ENCODE peak calls at places on chromosomes 2 and 18, in five cellular contexts. F is heart right ventricle, N is A673, U is neural progenitor cell, Q is neuronal stem cell. W is an unnamed sample.

GRCh38 chr2:218566296-218566695 is 1.9 kb downstream of the USP37 start:
- DNase-seq in F (no peak), N (no peak), U (no peak), Q (no peak), W (no peak)

GRCh38 chr2:237591379-237591881 is 896 bp upstream of the RAB17 start:
- DNase-seq in F (no peak), N (no peak), U (no peak), Q (no peak), W (no peak)

GRCh38 chr2:58429285-58429874 is 188.3 kb upstream of the FANCL start:
- DNase-seq in F (no peak), N (no peak), U (no peak), Q (no peak), W (no peak)

GRCh38 chr18:34354351-34354750 is 129.6 kb upstream of the NOL4 start:
- DNase-seq in F (no peak), N (no peak), U (no peak), Q (no peak), W (no peak)

GRCh38 chr2:238487134-238487533 is 60.4 kb downstream of the ASB1 start:
- DNase-seq in F (no peak), N (no peak), U (no peak), Q (no peak), W (no peak)

GRCh38 chr18:76131738-76132137 is 363.3 kb downstream of the ZNF516 start:
- DNase-seq in F (no peak), N (no peak), U (no peak), Q (no peak), W (no peak)

GRCh38 chr2:188414412-188414811 is 122.7 kb downstream of the GULP1 start:
- DNase-seq in F (no peak), N (peak; percentile 54), U (no peak), Q (no peak), W (no peak)

GRCh38 chr2:195923889-195924288 is 144.7 kb downstream of the DNAH7 start:
- DNase-seq in F (no peak), N (no peak), U (no peak), Q (no peak), W (no peak)

GRCh38 chr2:111624401-111625156 is 259.4 kb downstream of the ANAPC1 start:
- DNase-seq in F (no peak), N (peak; percentile 94), U (no peak), Q (no peak), W (no peak)

GRCh38 chr2:163319006-163319405 is 416.8 kb downstream of the FIGN start:
- DNase-seq in F (no peak), N (no peak), U (no peak), Q (no peak), W (no peak)

GRCh38 chr18:70149616-70150301 is 55.7 kb downstream of the RTTN start:
- DNase-seq in F (no peak), N (no peak), U (no peak), Q (no peak), W (no peak)

GRCh38 chr2:231152800-231153557 is 28.1 kb upstream of the HTR2B start:
- DNase-seq in F (no peak), N (no peak), U (no peak), Q (no peak), W (no peak)

GRCh38 chr18:24181806-24182205 is 42.9 kb downstream of the CABYR start:
- DNase-seq in F (no peak), N (no peak), U (no peak), Q (no peak), W (no peak)

GRCh38 chr2:163471947-163472346 is 263.9 kb downstream of the FIGN start:
- DNase-seq in F (peak; percentile 13), N (peak; percentile 1), U (peak; percentile 37), Q (no peak), W (no peak)

GRCh38 chr2:186962085-186962747 is 113.2 kb upstream of the ZSWIM2 start:
- DNase-seq in F (no peak), N (no peak), U (no peak), Q (no peak), W (no peak)

GRCh38 chr2:127226520-127227263 is 6.6 kb upstream of the CYP27C1 start:
- DNase-seq in F (no peak), N (peak; percentile 67), U (no peak), Q (no peak), W (no peak)

DNA sequence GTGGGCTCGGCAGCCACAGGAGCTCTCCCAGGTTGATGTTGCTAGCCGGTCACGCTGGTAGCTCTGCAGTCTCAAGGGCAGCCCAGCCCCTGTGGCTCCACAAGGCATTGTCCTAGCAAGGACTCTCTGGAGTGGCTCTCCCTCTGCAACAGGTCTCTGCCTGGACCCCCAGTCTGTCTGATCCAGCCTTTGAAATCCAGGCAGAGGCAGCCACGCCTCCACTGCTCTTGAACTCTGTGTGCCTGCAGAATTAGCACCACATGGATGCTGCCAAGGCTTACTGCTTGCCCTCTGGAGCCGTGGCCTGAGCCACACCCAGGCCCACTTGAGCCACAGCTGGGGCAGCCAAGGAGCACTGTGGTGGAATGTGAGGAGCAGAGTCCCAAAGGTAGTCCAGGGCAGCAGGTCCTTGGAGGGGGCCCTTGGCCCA is 43.0 kb upstream of the FAHD2A start:
- DNase-seq in F (no peak), N (no peak), U (no peak), Q (no peak), W (no peak)
- H3K9me3 ChIP-seq in F (no peaks in the 10 kb centered on the region), N (no peaks in the 10 kb centered on the region), U (no peaks in the 10 kb centered on the region), Q (no peaks in the 10 kb centered on the region), W (no peaks in the 10 kb centered on the region)

DNA sequence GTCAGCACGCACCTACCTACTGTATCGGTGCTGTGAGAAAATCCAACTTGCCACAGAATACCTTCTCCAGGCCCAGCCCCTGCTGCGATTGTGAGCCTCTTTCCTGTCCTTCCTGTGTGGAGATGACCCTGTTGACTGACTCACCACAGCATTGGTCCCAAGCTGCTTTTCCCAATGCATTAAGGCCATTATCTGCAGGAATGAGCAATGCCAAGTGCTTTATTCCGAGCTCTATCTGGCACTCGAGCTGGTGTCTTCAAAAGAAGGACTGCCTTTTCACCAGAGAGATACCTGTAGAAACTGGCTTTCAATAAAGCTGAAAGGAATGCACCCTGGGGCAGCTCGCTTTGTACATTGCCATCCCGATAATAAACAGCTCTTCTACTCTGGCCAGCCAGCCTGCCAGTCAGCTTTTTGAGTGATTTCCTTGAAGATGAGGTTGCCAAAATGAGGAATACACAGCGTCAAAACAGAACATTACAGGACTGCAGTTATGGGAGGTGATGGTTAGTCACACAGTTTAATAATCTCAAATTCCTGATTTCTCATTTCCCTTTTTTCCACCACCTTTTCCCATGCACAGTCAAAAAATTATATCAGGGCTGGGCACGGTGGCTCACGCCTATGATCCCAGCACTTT is 8.3 kb upstream of the RNF103 start:
- DNase-seq in F (no peak), N (no peak), U (peak; percentile 25), Q (no peak), W (no peak)
- H3K4me3 ChIP-seq in F (no peak overlapping the region), N (no peak overlapping the region), U (no peak overlapping the region), Q (no peak overlapping the region), W (no peak overlapping the region)

DNA sequence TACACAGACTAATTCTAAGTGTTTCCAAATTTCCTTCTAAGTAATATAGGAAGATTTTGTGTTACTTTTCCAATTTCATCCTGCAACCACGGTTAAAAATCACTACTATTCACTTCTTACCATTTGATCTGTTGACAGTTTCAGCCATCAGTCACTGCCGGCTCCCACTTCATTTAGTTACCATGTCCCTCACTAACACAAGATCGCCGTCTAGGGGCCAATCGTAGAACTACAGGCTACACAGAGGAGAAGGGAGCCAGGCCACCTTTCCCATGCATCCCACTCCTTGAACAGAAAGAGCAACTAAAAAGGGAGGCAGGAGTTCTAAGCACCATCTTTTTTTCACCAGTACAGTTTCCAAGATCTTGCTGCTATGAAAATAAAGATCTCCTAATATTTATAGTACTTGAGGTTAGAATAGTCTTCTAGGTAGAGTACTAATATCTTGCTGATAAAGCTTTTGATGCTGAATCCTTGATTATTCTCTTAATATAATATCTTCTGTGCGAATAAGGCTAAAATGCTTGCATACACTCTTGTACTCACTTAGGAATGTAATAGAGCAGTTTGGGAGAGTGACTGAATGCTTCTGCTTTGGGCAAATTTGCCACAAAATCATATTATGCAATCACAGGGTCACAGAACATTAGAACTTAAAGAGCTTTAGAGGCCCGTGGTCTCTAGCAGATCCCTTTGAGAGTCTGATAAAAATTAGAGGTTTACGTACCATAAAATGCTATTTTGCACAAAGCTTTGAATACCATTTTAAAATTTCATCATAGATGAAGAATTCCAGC is 39.5 kb upstream of the CYP1B1 start:
- DNase-seq in F (peak; percentile 89), N (peak; percentile 85), U (peak; percentile 89), Q (peak; percentile 76), W (peak; percentile 15)
- H3K36me3 ChIP-seq in F (no peaks in the 10 kb centered on the region), N (no peaks in the 10 kb centered on the region), U (no peaks in the 10 kb centered on the region), Q (no peaks in the 10 kb centered on the region), W (no peaks in the 10 kb centered on the region)

GRCh38 chr2:2764739-2765138 is 433.7 kb upstream of the MYT1L start:
- DNase-seq in F (no peak), N (no peak), U (no peak), Q (no peak), W (no peak)

GRCh38 chr2:2763351-2763997 is 432.4 kb upstream of the MYT1L start:
- DNase-seq in F (no peak), N (no peak), U (no peak), Q (no peak), W (no peak)

GRCh38 chr2:2765176-2765800 is 434.2 kb upstream of the MYT1L start:
- DNase-seq in F (no peak), N (no peak), U (no peak), Q (no peak), W (no peak)

GRCh38 chr2:2762898-2763287 is 431.8 kb upstream of the MYT1L start:
- DNase-seq in F (no peak), N (no peak), U (no peak), Q (no peak), W (no peak)

GRCh38 chr2:2763998-2764355 is 432.9 kb upstream of the MYT1L start:
- DNase-seq in F (no peak), N (no peak), U (no peak), Q (no peak), W (no peak)
- H3K9me3 ChIP-seq in F (peaks cover 6% of the 10 kb centered on the region), N (no peaks in the 10 kb centered on the region), U (peaks cover 3% of the 10 kb centered on the region), Q (no peaks in the 10 kb centered on the region), W (no peaks in the 10 kb centered on the region)